ENCODE peak calls at places on chromosomes 16 and 17, in four cellular contexts. Z is T-cell, R is colonic mucosa, C is neural crest cell. B is an unnamed sample.
A peak's percentile ranks its signal among the peaks of the same experiment; 100 is the strongest.

GRCh38 chr17:44110823-44111633 is 12.4 kb downstream of the HDAC5 start:
- DNase-seq in Z (peak; percentile 50), R (peak; percentile 99), C (peak; percentile 62), B (peak; percentile 94)

GRCh38 chr16:2204727-2205103 is 539 bp upstream of the MLST8 start:
- DNase-seq in Z (no peak), R (no peak), C (no peak), B (no peak)

GRCh38 chr17:56933868-56934267 is 20.0 kb upstream of the TRIM25 start:
- DNase-seq in Z (no peak), R (no peak), C (no peak), B (no peak)

GRCh38 chr17:12982224-12982623 is 35.6 kb downstream of the ELAC2 start:
- DNase-seq in Z (peak; percentile 6), R (no peak), C (no peak), B (no peak)

GRCh38 chr17:38907930-38908675 is 17.3 kb upstream of the LASP1NB start:
- DNase-seq in Z (no peak), R (no peak), C (no peak), B (no peak)

GRCh38 chr17:82743344-82744219 is 8.2 kb downstream of the FN3K start:
- DNase-seq in Z (no peak), R (no peak), C (no peak), B (no peak)

GRCh38 chr17:52986056-52986662 is 827.6 kb upstream of the CA10 start:
- DNase-seq in Z (no peak), R (no peak), C (no peak), B (no peak)

GRCh38 chr17:77572851-77573250 is 385.7 kb upstream of the TNRC6C start:
- DNase-seq in Z (no peak), R (no peak), C (no peak), B (no peak)

GRCh38 chr17:35167046-35167445 is 19.4 kb downstream of the UNC45B start:
- DNase-seq in Z (no peak), R (no peak), C (no peak), B (no peak)

GRCh38 chr17:79840204-79840988 is 1.2 kb upstream of the CBX4 start:
- DNase-seq in Z (no peak), R (peak; percentile 60), C (peak; percentile 45), B (peak; percentile 67)

GRCh38 chr17:8664426-8665105 is 34.0 kb upstream of the MYH10 start:
- DNase-seq in Z (no peak), R (no peak), C (no peak), B (no peak)

GRCh38 chr16:73018796-73019455 is 29.0 kb downstream of the ZFHX3 start:
- DNase-seq in Z (no peak), R (no peak), C (no peak), B (no peak)

GRCh38 chr16:82456683-82457082 is 170.1 kb upstream of the CDH13 start:
- DNase-seq in Z (no peak), R (peak; percentile 67), C (peak; percentile 57), B (peak; percentile 80)

GRCh38 chr17:17874478-17874877 is 37.7 kb upstream of the SREBF1 start:
- DNase-seq in Z (no peak), R (no peak), C (no peak), B (peak; percentile 41)

GRCh38 chr16:25030420-25031131 is 15.4 kb upstream of the ARHGAP17 start:
- DNase-seq in Z (no peak), R (no peak), C (no peak), B (no peak)

GRCh38 chr16:76614255-76614654 is 337.1 kb downstream of the CNTNAP4 start:
- DNase-seq in Z (no peak), R (no peak), C (no peak), B (no peak)

GRCh38 chr16:73015612-73016487 is 32.1 kb downstream of the ZFHX3 start:
- DNase-seq in Z (no peak), R (no peak), C (no peak), B (no peak)

GRCh38 chr17:36036240-36036639 is 18.5 kb upstream of the CCL23 start:
- DNase-seq in Z (no peak), R (no peak), C (no peak), B (no peak)

GRCh38 chr16:70552675-70553074 is 29.1 kb downstream of the SF3B3 start:
- DNase-seq in Z (no peak), R (no peak), C (no peak), B (no peak)

GRCh38 chr17:17090642-17091103 is 48.4 kb downstream of the MPRIP start:
- DNase-seq in Z (no peak), R (peak; percentile 86), C (no peak), B (no peak)

GRCh38 chr17:13212861-13213260 is 195.0 kb upstream of the ELAC2 start:
- DNase-seq in Z (no peak), R (no peak), C (no peak), B (no peak)

GRCh38 chr17:48262982-48263586 is 155.5 kb downstream of the SNX11 start:
- DNase-seq in Z (no peak), R (no peak), C (no peak), B (peak; percentile 16)

GRCh38 chr16:57473906-57474305 is 11.4 kb downstream of the POLR2C start:
- DNase-seq in Z (no peak), R (no peak), C (no peak), B (no peak)

GRCh38 chr16:17106243-17106791 is 364.4 kb downstream of the XYLT1 start:
- DNase-seq in Z (no peak), R (no peak), C (no peak), B (no peak)

GRCh38 chr16:11105038-11105903 is 150.7 kb downstream of the SOCS1 start:
- DNase-seq in Z (no peak), R (peak; percentile 39), C (no peak), B (peak; percentile 87)

B was measured in GM03348.